ENCODE peak calls at places on chromosome 18, in seven cellular contexts. One of them, this sample, is unnamed.

GRCh38 chr18:48538531-48539405 is at the start of gene CTIF:
- DNase-seq in fibroblast of the conjunctiva: peak
- DNase-seq in stimulated activated CD4-positive, alpha-beta T cell treated with anti-CD3 and anti-CD28 coated beads, Interleukin-1b, Interleukin-23, amount 100 ng/mL, for 24 hours: peak
- DNase-seq in AG08395: peak
- DNase-seq in IMR-90: peak
- DNase-seq in heart left ventricle: peak
- DNase-seq in NT2/D1: peak
- DNase-seq in this sample: peak

GRCh38 chr18:6624271-6624670 is 105.2 kb upstream of the ARHGAP28 start:
- DNase-seq in fibroblast of the conjunctiva: peak
- DNase-seq in stimulated activated CD4-positive, alpha-beta T cell treated with anti-CD3 and anti-CD28 coated beads, Interleukin-1b, Interleukin-23, amount 100 ng/mL, for 24 hours: no peak
- DNase-seq in AG08395: peak
- DNase-seq in IMR-90: peak
- DNase-seq in heart left ventricle: no peak
- DNase-seq in NT2/D1: no peak
- DNase-seq in this sample: no peak

GRCh38 chr18:24271381-24272331 is 126.0 kb downstream of the OSBPL1A start:
- DNase-seq in fibroblast of the conjunctiva: peak
- DNase-seq in stimulated activated CD4-positive, alpha-beta T cell treated with anti-CD3 and anti-CD28 coated beads, Interleukin-1b, Interleukin-23, amount 100 ng/mL, for 24 hours: no peak
- DNase-seq in AG08395: peak
- DNase-seq in IMR-90: peak
- DNase-seq in heart left ventricle: peak
- DNase-seq in NT2/D1: peak
- DNase-seq in this sample: peak

GRCh38 chr18:77567202-77567601 is 317.6 kb downstream of the GALR1 start:
- DNase-seq in fibroblast of the conjunctiva: no peak
- DNase-seq in stimulated activated CD4-positive, alpha-beta T cell treated with anti-CD3 and anti-CD28 coated beads, Interleukin-1b, Interleukin-23, amount 100 ng/mL, for 24 hours: no peak
- DNase-seq in AG08395: no peak
- DNase-seq in IMR-90: no peak
- DNase-seq in heart left ventricle: no peak
- DNase-seq in NT2/D1: no peak
- DNase-seq in this sample: no peak

GRCh38 chr18:65235966-65236634 is 514.7 kb upstream of the CDH7 start:
- DNase-seq in fibroblast of the conjunctiva: no peak
- DNase-seq in stimulated activated CD4-positive, alpha-beta T cell treated with anti-CD3 and anti-CD28 coated beads, Interleukin-1b, Interleukin-23, amount 100 ng/mL, for 24 hours: no peak
- DNase-seq in AG08395: no peak
- DNase-seq in IMR-90: no peak
- DNase-seq in heart left ventricle: no peak
- DNase-seq in NT2/D1: no peak
- DNase-seq in this sample: no peak

GRCh38 chr18:35083174-35083712 is 42.0 kb downstream of the MAPRE2 start:
- DNase-seq in fibroblast of the conjunctiva: no peak
- DNase-seq in stimulated activated CD4-positive, alpha-beta T cell treated with anti-CD3 and anti-CD28 coated beads, Interleukin-1b, Interleukin-23, amount 100 ng/mL, for 24 hours: no peak
- DNase-seq in AG08395: no peak
- DNase-seq in IMR-90: no peak
- DNase-seq in heart left ventricle: no peak
- DNase-seq in NT2/D1: no peak
- DNase-seq in this sample: no peak

GRCh38 chr18:47873625-47874024 is 56.8 kb downstream of the SMAD2 start:
- DNase-seq in fibroblast of the conjunctiva: no peak
- DNase-seq in stimulated activated CD4-positive, alpha-beta T cell treated with anti-CD3 and anti-CD28 coated beads, Interleukin-1b, Interleukin-23, amount 100 ng/mL, for 24 hours: no peak
- DNase-seq in AG08395: no peak
- DNase-seq in IMR-90: no peak
- DNase-seq in heart left ventricle: no peak
- DNase-seq in NT2/D1: no peak
- DNase-seq in this sample: no peak

GRCh38 chr18:34871435-34871834 is 161.3 kb downstream of the DTNA start:
- DNase-seq in fibroblast of the conjunctiva: no peak
- DNase-seq in stimulated activated CD4-positive, alpha-beta T cell treated with anti-CD3 and anti-CD28 coated beads, Interleukin-1b, Interleukin-23, amount 100 ng/mL, for 24 hours: no peak
- DNase-seq in AG08395: no peak
- DNase-seq in IMR-90: peak
- DNase-seq in heart left ventricle: no peak
- DNase-seq in NT2/D1: no peak
- DNase-seq in this sample: no peak

GRCh38 chr18:49277395-49278036 is 182.9 kb downstream of the DYM start:
- DNase-seq in fibroblast of the conjunctiva: peak
- DNase-seq in stimulated activated CD4-positive, alpha-beta T cell treated with anti-CD3 and anti-CD28 coated beads, Interleukin-1b, Interleukin-23, amount 100 ng/mL, for 24 hours: no peak
- DNase-seq in AG08395: peak
- DNase-seq in IMR-90: peak
- DNase-seq in heart left ventricle: no peak
- DNase-seq in NT2/D1: no peak
- DNase-seq in this sample: peak

GRCh38 chr18:76493213-76494107 is 1.6 kb downstream of the ZNF516 start:
- DNase-seq in fibroblast of the conjunctiva: no peak
- DNase-seq in stimulated activated CD4-positive, alpha-beta T cell treated with anti-CD3 and anti-CD28 coated beads, Interleukin-1b, Interleukin-23, amount 100 ng/mL, for 24 hours: peak
- DNase-seq in AG08395: peak
- DNase-seq in IMR-90: peak
- DNase-seq in heart left ventricle: no peak
- DNase-seq in NT2/D1: no peak
- DNase-seq in this sample: no peak

GRCh38 chr18:57353137-57353939 is 981 bp downstream of the ST8SIA3 start:
- DNase-seq in fibroblast of the conjunctiva: no peak
- DNase-seq in stimulated activated CD4-positive, alpha-beta T cell treated with anti-CD3 and anti-CD28 coated beads, Interleukin-1b, Interleukin-23, amount 100 ng/mL, for 24 hours: no peak
- DNase-seq in AG08395: no peak
- DNase-seq in IMR-90: no peak
- DNase-seq in heart left ventricle: no peak
- DNase-seq in NT2/D1: peak
- DNase-seq in this sample: no peak

GRCh38 chr18:77001041-77001440 is 131.5 kb downstream of the MBP start:
- DNase-seq in fibroblast of the conjunctiva: no peak
- DNase-seq in stimulated activated CD4-positive, alpha-beta T cell treated with anti-CD3 and anti-CD28 coated beads, Interleukin-1b, Interleukin-23, amount 100 ng/mL, for 24 hours: no peak
- DNase-seq in AG08395: no peak
- DNase-seq in IMR-90: no peak
- DNase-seq in heart left ventricle: no peak
- DNase-seq in NT2/D1: no peak
- DNase-seq in this sample: no peak

GRCh38 chr18:75607701-75608100 is 180.2 kb upstream of the SMIM21 start:
- DNase-seq in fibroblast of the conjunctiva: no peak
- DNase-seq in stimulated activated CD4-positive, alpha-beta T cell treated with anti-CD3 and anti-CD28 coated beads, Interleukin-1b, Interleukin-23, amount 100 ng/mL, for 24 hours: no peak
- DNase-seq in AG08395: peak
- DNase-seq in IMR-90: no peak
- DNase-seq in heart left ventricle: no peak
- DNase-seq in NT2/D1: no peak
- DNase-seq in this sample: no peak

GRCh38 chr18:13361422-13361821 is 142.9 kb downstream of the LDLRAD4 start:
- DNase-seq in fibroblast of the conjunctiva: no peak
- DNase-seq in stimulated activated CD4-positive, alpha-beta T cell treated with anti-CD3 and anti-CD28 coated beads, Interleukin-1b, Interleukin-23, amount 100 ng/mL, for 24 hours: no peak
- DNase-seq in AG08395: no peak
- DNase-seq in IMR-90: no peak
- DNase-seq in heart left ventricle: no peak
- DNase-seq in NT2/D1: no peak
- DNase-seq in this sample: no peak

GRCh38 chr18:69469444-69469919 is 68.8 kb downstream of the DOK6 start:
- DNase-seq in fibroblast of the conjunctiva: no peak
- DNase-seq in stimulated activated CD4-positive, alpha-beta T cell treated with anti-CD3 and anti-CD28 coated beads, Interleukin-1b, Interleukin-23, amount 100 ng/mL, for 24 hours: peak
- DNase-seq in AG08395: no peak
- DNase-seq in IMR-90: no peak
- DNase-seq in heart left ventricle: peak
- DNase-seq in NT2/D1: no peak
- DNase-seq in this sample: no peak

GRCh38 chr18:10350661-10351060 is 103.8 kb upstream of the APCDD1 start:
- DNase-seq in fibroblast of the conjunctiva: no peak
- DNase-seq in stimulated activated CD4-positive, alpha-beta T cell treated with anti-CD3 and anti-CD28 coated beads, Interleukin-1b, Interleukin-23, amount 100 ng/mL, for 24 hours: no peak
- DNase-seq in AG08395: no peak
- DNase-seq in IMR-90: no peak
- DNase-seq in heart left ventricle: no peak
- DNase-seq in NT2/D1: no peak
- DNase-seq in this sample: no peak

GRCh38 chr18:14912967-14913366 is 165.0 kb downstream of the ANKRD30B start:
- DNase-seq in fibroblast of the conjunctiva: no peak
- DNase-seq in stimulated activated CD4-positive, alpha-beta T cell treated with anti-CD3 and anti-CD28 coated beads, Interleukin-1b, Interleukin-23, amount 100 ng/mL, for 24 hours: no peak
- DNase-seq in AG08395: peak
- DNase-seq in IMR-90: no peak
- DNase-seq in heart left ventricle: no peak
- DNase-seq in NT2/D1: no peak
- DNase-seq in this sample: no peak

GRCh38 chr18:77858331-77858730 is 608.7 kb downstream of the GALR1 start:
- DNase-seq in fibroblast of the conjunctiva: no peak
- DNase-seq in stimulated activated CD4-positive, alpha-beta T cell treated with anti-CD3 and anti-CD28 coated beads, Interleukin-1b, Interleukin-23, amount 100 ng/mL, for 24 hours: no peak
- DNase-seq in AG08395: no peak
- DNase-seq in IMR-90: no peak
- DNase-seq in heart left ventricle: no peak
- DNase-seq in NT2/D1: no peak
- DNase-seq in this sample: no peak

GRCh38 chr18:23341383-23341782 is 111.7 kb upstream of the RIOK3 start:
- DNase-seq in fibroblast of the conjunctiva: no peak
- DNase-seq in stimulated activated CD4-positive, alpha-beta T cell treated with anti-CD3 and anti-CD28 coated beads, Interleukin-1b, Interleukin-23, amount 100 ng/mL, for 24 hours: peak
- DNase-seq in AG08395: no peak
- DNase-seq in IMR-90: peak
- DNase-seq in heart left ventricle: no peak
- DNase-seq in NT2/D1: no peak
- DNase-seq in this sample: no peak

GRCh38 chr18:12939161-12939560 is 8.7 kb upstream of the SEH1L start:
- DNase-seq in fibroblast of the conjunctiva: no peak
- DNase-seq in stimulated activated CD4-positive, alpha-beta T cell treated with anti-CD3 and anti-CD28 coated beads, Interleukin-1b, Interleukin-23, amount 100 ng/mL, for 24 hours: no peak
- DNase-seq in AG08395: no peak
- DNase-seq in IMR-90: no peak
- DNase-seq in heart left ventricle: no peak
- DNase-seq in NT2/D1: no peak
- DNase-seq in this sample: no peak

GRCh38 chr18:37537868-37538525 is 27.6 kb downstream of the CELF4 start:
- DNase-seq in fibroblast of the conjunctiva: peak
- DNase-seq in stimulated activated CD4-positive, alpha-beta T cell treated with anti-CD3 and anti-CD28 coated beads, Interleukin-1b, Interleukin-23, amount 100 ng/mL, for 24 hours: peak
- DNase-seq in AG08395: peak
- DNase-seq in IMR-90: peak
- DNase-seq in heart left ventricle: peak
- DNase-seq in NT2/D1: no peak
- DNase-seq in this sample: peak